ENCODE peak calls at places on chromosomes 6 and 20, in five cellular contexts. Z is PC-9, C is upper lobe of right lung, G is left ventricle myocardium inferior, E is GM23338. F is an unnamed sample. For H3K4me1, the result is how much of the 10 kb centered on the place peaks cover.

GRCh38 chr6:77466055-77467028 is 3.1 kb upstream of the HTR1B start:
- DNase-seq in Z (no peak), C (peak), G (peak), E (peak), F (no peak)

GRCh38 chr20:2305479-2305878 is 9.7 kb downstream of the TGM3 start:
- DNase-seq in Z (no peak), C (no peak), G (no peak), E (no peak), F (no peak)

GRCh38 chr6:35024601-35025054 is 116.5 kb downstream of the TCP11 start:
- DNase-seq in Z (peak), C (peak), G (peak), E (peak), F (no peak)

GRCh38 chr6:149046164-149046821 is 271.2 kb upstream of the TAB2 start:
- DNase-seq in Z (no peak), C (no peak), G (no peak), E (no peak), F (no peak)

GRCh38 chr6:160583805-160584204 is 80.3 kb downstream of the LPA start:
- DNase-seq in Z (no peak), C (no peak), G (no peak), E (no peak), F (no peak)

GRCh38 chr20:16732506-16733152 is 2.8 kb downstream of the SNRPB2 start:
- DNase-seq in Z (peak), C (no peak), G (no peak), E (no peak), F (peak)

GRCh38 chr6:104940238-104940880 is 16.5 kb upstream of the LIN28B start:
- DNase-seq in Z (no peak), C (no peak), G (no peak), E (peak), F (no peak)

GRCh38 chr6:163745566-163746400 is 331.3 kb downstream of the QKI start:
- DNase-seq in Z (peak), C (no peak), G (peak), E (no peak), F (no peak)

GRCh38 chr6:22362361-22362760 is 65.5 kb upstream of the PRL start:
- DNase-seq in Z (peak), C (no peak), G (no peak), E (no peak), F (no peak)

GRCh38 chr6:40307712-40308111 is 279.5 kb downstream of the LRFN2 start:
- DNase-seq in Z (no peak), C (no peak), G (no peak), E (no peak), F (no peak)

GRCh38 chr6:133890941-133891813 is 2.3 kb downstream of the TCF21 start:
- DNase-seq in Z (no peak), C (peak), G (peak), E (peak), F (no peak)

GRCh38 chr6:151018035-151018434 is 152.5 kb downstream of the MTHFD1L start:
- DNase-seq in Z (peak), C (no peak), G (no peak), E (no peak), F (no peak)

GRCh38 chr6:119110601-119111548 is 32.4 kb upstream of the FAM184A start:
- DNase-seq in Z (peak), C (no peak), G (no peak), E (peak), F (peak)

GRCh38 chr20:20489054-20489453 is 121.2 kb downstream of the INSM1 start:
- DNase-seq in Z (no peak), C (no peak), G (no peak), E (no peak), F (no peak)

GRCh38 chr20:36461600-36462439 is 79.5 kb upstream of the MYL9 start:
- DNase-seq in Z (no peak), C (peak), G (peak), E (peak), F (peak)

GRCh38 chr6:35892482-35892881 is 28.4 kb downstream of the SRPK1 start:
- DNase-seq in Z (no peak), C (no peak), G (no peak), E (no peak), F (no peak)

GRCh38 chr6:17281497-17282481 is 628 bp downstream of the RBM24 start:
- DNase-seq in Z (no peak), C (no peak), G (no peak), E (peak), F (no peak)

GRCh38 chr6:170086639-170087420 is 204.0 kb downstream of the DLL1 start:
- DNase-seq in Z (no peak), C (peak), G (peak), E (no peak), F (no peak)

GRCh38 chr6:131519670-131520436 is 53.2 kb upstream of the ARG1 start:
- DNase-seq in Z (peak), C (no peak), G (no peak), E (peak), F (peak)

GRCh38 chr6:13012271-13012670 is 295.7 kb downstream of the PHACTR1 start:
- DNase-seq in Z (peak), C (no peak), G (no peak), E (no peak), F (no peak)

GRCh38 chr20:17227199-17227535 is 327 bp downstream of the PCSK2 start:
- DNase-seq in Z (no peak), C (peak), G (no peak), E (no peak), F (no peak)

GRCh38 chr20:48941467-48941866 is 20.0 kb downstream of the ARFGEF2 start:
- DNase-seq in Z (no peak), C (no peak), G (no peak), E (no peak), F (no peak)

GRCh38 chr6:168605964-168606363 is 165.0 kb downstream of the SMOC2 start:
- DNase-seq in Z (no peak), C (no peak), G (no peak), E (no peak), F (no peak)
- H3K4me1 ChIP-seq in Z (under half), C (under half), G (under half), E (under half), F (under half)

DNA sequence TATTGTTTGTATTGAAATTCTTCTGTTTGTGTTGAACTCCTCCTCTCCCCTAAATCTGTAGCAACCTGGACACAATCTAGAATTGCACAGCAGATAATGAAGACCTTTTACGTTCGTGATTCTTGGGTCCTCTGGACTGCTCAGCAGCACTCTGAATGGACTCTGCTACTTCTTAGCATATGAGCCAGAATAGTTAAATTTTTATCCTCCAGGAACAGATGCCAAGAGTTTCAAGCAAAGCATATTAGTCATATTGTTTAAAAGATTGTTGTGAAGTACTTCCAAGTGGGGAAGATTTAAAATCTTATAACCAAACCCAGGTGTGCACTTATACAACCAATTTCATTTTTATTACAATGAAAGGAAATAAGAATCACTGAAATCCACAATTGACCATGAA is 118.9 kb upstream of the EXOC2 start:
- DNase-seq in Z (no peak), C (no peak), G (no peak), E (no peak), F (no peak)
- H3K4me1 ChIP-seq in Z (under half), C (under half), G (under half), E (under half), F (under half)

GRCh38 chr6:15227827-15228318 is 18.0 kb upstream of the JARID2 start:
- DNase-seq in Z (no peak), C (peak), G (no peak), E (no peak), F (no peak)

GRCh38 chr6:15232836-15233510 is 12.9 kb upstream of the JARID2 start:
- DNase-seq in Z (no peak), C (peak), G (no peak), E (no peak), F (no peak)

GRCh38 chr6:15234068-15234758 is 11.7 kb upstream of the JARID2 start:
- DNase-seq in Z (no peak), C (no peak), G (no peak), E (no peak), F (no peak)

DNA sequence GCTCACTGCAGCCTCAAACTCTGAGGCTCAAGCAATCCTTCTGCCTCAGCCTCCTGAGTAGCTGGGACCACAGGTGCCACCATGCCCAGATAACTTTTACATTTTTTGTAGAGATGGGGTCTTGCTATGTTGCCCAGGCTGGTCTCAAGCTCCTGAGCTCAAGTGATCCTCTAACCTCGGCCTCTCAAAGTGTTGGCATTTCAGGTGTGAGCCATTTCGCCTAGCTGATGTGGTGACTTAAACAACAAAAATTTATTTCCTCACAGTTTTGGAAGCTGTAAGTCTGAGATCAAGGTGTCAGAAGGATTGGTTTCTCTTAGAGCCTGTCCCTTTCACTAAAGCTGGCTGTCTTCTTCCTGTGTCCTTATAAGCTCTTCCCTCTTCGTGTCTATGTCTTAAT is 15.0 kb upstream of the JARID2 start:
- DNase-seq in Z (no peak), C (no peak), G (no peak), E (no peak), F (no peak)
- H3K4me1 ChIP-seq in Z (under half), C (under half), G (under half), E (under half), F (under half)

GRCh38 chr6:89357390-89357789 is 4.9 kb upstream of the UBE2J1 start:
- DNase-seq in Z (no peak), C (no peak), G (no peak), E (no peak), F (peak)

GRCh38 chr6:89364586-89364985 is 12.1 kb upstream of the UBE2J1 start:
- DNase-seq in Z (no peak), C (no peak), G (no peak), E (no peak), F (no peak)

GRCh38 chr6:89359561-89359960 is 7.0 kb upstream of the UBE2J1 start:
- DNase-seq in Z (no peak), C (no peak), G (no peak), E (peak), F (no peak)

GRCh38 chr6:89356644-89357043 is 4.1 kb upstream of the UBE2J1 start:
- DNase-seq in Z (no peak), C (no peak), G (no peak), E (no peak), F (no peak)

GRCh38 chr6:89360415-89360999 is 8.0 kb upstream of the UBE2J1 start:
- DNase-seq in Z (no peak), C (no peak), G (no peak), E (no peak), F (no peak)
- H3K4me1 ChIP-seq in Z (under half), C (under half), G (under half), E (under half), F (half or more)

DNA sequence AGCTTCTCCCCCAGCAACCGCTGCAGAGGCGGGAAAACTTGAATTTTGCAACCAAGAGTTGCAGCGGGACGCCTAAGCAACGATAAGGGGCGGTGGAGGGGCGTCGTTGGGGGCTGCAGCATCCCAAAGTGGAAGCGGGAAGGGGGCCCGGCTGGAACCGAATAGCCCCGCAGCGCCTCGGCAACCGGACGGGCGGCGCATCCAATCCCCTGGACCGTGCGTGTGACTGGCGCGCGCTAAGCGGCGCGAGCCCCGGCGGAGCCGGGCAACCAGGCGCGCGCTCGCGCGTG is 670 bp upstream of the PARD6B start:
- DNase-seq in Z (no peak), C (no peak), G (no peak), E (no peak), F (no peak)
- H3K4me1 ChIP-seq in Z (half or more), C (under half), G (under half), E (under half), F (under half)

GRCh38 chr20:47354710-47355488 is 1.6 kb downstream of the ZMYND8 start:
- DNase-seq in Z (peak), C (no peak), G (no peak), E (no peak), F (no peak)
- H3K4me1 ChIP-seq in Z (half or more), C (half or more), G (half or more), E (half or more), F (half or more)

GRCh38 chr20:59120491-59120890 is 43.1 kb upstream of the ZNF831 start:
- DNase-seq in Z (peak), C (no peak), G (no peak), E (no peak), F (no peak)
- H3K4me1 ChIP-seq in Z (under half), C (under half), G (under half), E (under half), F (under half)